ENCODE peak calls at places on chromosomes 16 and 17, in eight cellular contexts. O, V, Y, T, N, C, A and H are unnamed samples.

GRCh38 chr16:22353188-22353919 is 21.1 kb downstream of the CDR2 start:
- DNase-seq in O (peak), V (no peak), Y (no peak), T (peak), N (no peak), C (no peak), A (no peak), H (no peak)

GRCh38 chr17:38563362-38564253 is 42.1 kb downstream of the SRCIN1 start:
- DNase-seq in O (no peak), V (no peak), Y (no peak), T (no peak), N (peak), C (no peak), A (no peak), H (no peak)

GRCh38 chr17:82486186-82487084 is 27.9 kb downstream of the NARF start:
- DNase-seq in O (no peak), V (no peak), Y (no peak), T (no peak), N (no peak), C (no peak), A (no peak), H (no peak)

GRCh38 chr17:49494937-49495841 is at the start of gene NGFR:
- DNase-seq in O (no peak), V (peak), Y (no peak), T (peak), N (peak), C (peak), A (no peak), H (no peak)

GRCh38 chr17:32268734-32269288 is 3.2 kb downstream of the RHBDL3 start:
- DNase-seq in O (no peak), V (no peak), Y (no peak), T (no peak), N (no peak), C (no peak), A (no peak), H (no peak)

GRCh38 chr17:45243750-45244149 is 18.1 kb downstream of the SPATA32 start:
- DNase-seq in O (no peak), V (no peak), Y (no peak), T (no peak), N (no peak), C (no peak), A (no peak), H (peak)

GRCh38 chr17:34665803-34666763 is 86.7 kb downstream of the TMEM132E start:
- DNase-seq in O (no peak), V (no peak), Y (no peak), T (no peak), N (peak), C (no peak), A (no peak), H (peak)

GRCh38 chr17:79183221-79184158 is 108.9 kb downstream of the ENGASE start:
- DNase-seq in O (no peak), V (no peak), Y (no peak), T (no peak), N (no peak), C (no peak), A (no peak), H (peak)

GRCh38 chr17:51613255-51613654 is 352.9 kb downstream of the UTP18 start:
- DNase-seq in O (no peak), V (no peak), Y (no peak), T (no peak), N (no peak), C (no peak), A (no peak), H (no peak)

GRCh38 chr16:72443809-72444208 is 271.9 kb upstream of the PMFBP1 start:
- DNase-seq in O (no peak), V (no peak), Y (no peak), T (no peak), N (no peak), C (no peak), A (no peak), H (no peak)

GRCh38 chr17:45584092-45585036 is 93.8 kb upstream of the PLEKHM1 start:
- DNase-seq in O (no peak), V (no peak), Y (peak), T (peak), N (peak), C (peak), A (peak), H (no peak)

GRCh38 chr17:73591278-73592078 is 52.8 kb downstream of the SDK2 start:
- DNase-seq in O (no peak), V (no peak), Y (no peak), T (no peak), N (no peak), C (no peak), A (no peak), H (no peak)

GRCh38 chr16:66728117-66728787 is 23.2 kb downstream of the DYNC1LI2 start:
- DNase-seq in O (no peak), V (peak), Y (no peak), T (peak), N (peak), C (no peak), A (no peak), H (no peak)

GRCh38 chr17:52505601-52506000 is 347.1 kb upstream of the CA10 start:
- DNase-seq in O (no peak), V (no peak), Y (no peak), T (no peak), N (no peak), C (no peak), A (no peak), H (no peak)

GRCh38 chr16:22694887-22695382 is 119.0 kb upstream of the HS3ST2 start:
- DNase-seq in O (peak), V (no peak), Y (no peak), T (peak), N (no peak), C (no peak), A (no peak), H (no peak)

GRCh38 chr16:2424061-2425007 is 4.9 kb upstream of the CCNF start:
- DNase-seq in O (no peak), V (no peak), Y (no peak), T (no peak), N (no peak), C (no peak), A (no peak), H (no peak)

GRCh38 chr17:75817571-75817970 is 26.6 kb downstream of the UNC13D start:
- DNase-seq in O (no peak), V (no peak), Y (no peak), T (no peak), N (no peak), C (no peak), A (no peak), H (no peak)

GRCh38 chr17:42276359-42276608 is at the start of gene STAT5B:
- DNase-seq in O (no peak), V (peak), Y (peak), T (no peak), N (peak), C (peak), A (no peak), H (peak)

GRCh38 chr17:43319293-43320124 is 79.3 kb upstream of the ARL4D start:
- DNase-seq in O (no peak), V (no peak), Y (no peak), T (no peak), N (no peak), C (no peak), A (no peak), H (no peak)

GRCh38 chr17:46045639-46046038 is 46.6 kb downstream of the STH start:
- DNase-seq in O (no peak), V (no peak), Y (no peak), T (peak), N (no peak), C (no peak), A (no peak), H (peak)

GRCh38 chr16:52552643-52553042 is 5.7 kb upstream of the TOX3 start:
- DNase-seq in O (no peak), V (no peak), Y (no peak), T (no peak), N (no peak), C (no peak), A (no peak), H (peak)

GRCh38 chr16:87542531-87543102 is 49.8 kb upstream of the ZCCHC14 start:
- DNase-seq in O (no peak), V (no peak), Y (no peak), T (no peak), N (no peak), C (no peak), A (no peak), H (no peak)

GRCh38 chr17:1485311-1485747 is 7.2 kb downstream of the MYO1C start:
- DNase-seq in O (no peak), V (no peak), Y (no peak), T (no peak), N (no peak), C (no peak), A (no peak), H (no peak)

GRCh38 chr16:23434380-23434779 is 18.6 kb downstream of the COG7 start:
- DNase-seq in O (no peak), V (peak), Y (no peak), T (peak), N (peak), C (no peak), A (no peak), H (peak)